ENCODE peak calls at places on chromosome 13, in four cellular contexts. One of them, this sample, is unnamed. For H3K9me3, the result is how much of the 10 kb centered on the place peaks cover.

GRCh38 chr13:94660695-94661324 is 51.5 kb downstream of the SOX21 start:
- DNase-seq in GM23248: peak
- DNase-seq in esophagus muscularis mucosa: no peak
- DNase-seq in NT2/D1: no peak
- DNase-seq in this sample: no peak

GRCh38 chr13:39302855-39303254 is 264.6 kb downstream of the NHLRC3 start:
- DNase-seq in GM23248: no peak
- DNase-seq in esophagus muscularis mucosa: no peak
- DNase-seq in NT2/D1: no peak
- DNase-seq in this sample: no peak

GRCh38 chr13:42064259-42064658 is 15.8 kb downstream of the DGKH start:
- DNase-seq in GM23248: peak
- DNase-seq in NT2/D1: no peak
- DNase-seq in esophagus muscularis mucosa: no peak
- DNase-seq in this sample: no peak

GRCh38 chr13:110913322-110913721 is 1.5 kb downstream of the ANKRD10 start:
- DNase-seq in esophagus muscularis mucosa: no peak
- DNase-seq in GM23248: peak
- DNase-seq in NT2/D1: no peak
- DNase-seq in this sample: peak

GRCh38 chr13:100666124-100666523 is 8.5 kb downstream of the TMTC4 start:
- DNase-seq in esophagus muscularis mucosa: no peak
- DNase-seq in NT2/D1: no peak
- DNase-seq in GM23248: no peak
- DNase-seq in this sample: no peak

GRCh38 chr13:50989476-50989875 is 79.9 kb downstream of the RNASEH2B start:
- DNase-seq in esophagus muscularis mucosa: no peak
- DNase-seq in NT2/D1: peak
- DNase-seq in GM23248: no peak
- DNase-seq in this sample: no peak

GRCh38 chr13:77509221-77509620 is 26.3 kb upstream of the SCEL start:
- DNase-seq in NT2/D1: no peak
- DNase-seq in esophagus muscularis mucosa: no peak
- DNase-seq in GM23248: peak
- DNase-seq in this sample: no peak

GRCh38 chr13:50149932-50150331 is 134.7 kb downstream of the KCNRG start:
- DNase-seq in NT2/D1: no peak
- DNase-seq in esophagus muscularis mucosa: no peak
- DNase-seq in GM23248: no peak
- DNase-seq in this sample: peak

GRCh38 chr13:32976046-32976781 is 40.0 kb upstream of the KL start:
- DNase-seq in NT2/D1: no peak
- DNase-seq in esophagus muscularis mucosa: peak
- DNase-seq in GM23248: no peak
- DNase-seq in this sample: no peak

GRCh38 chr13:73250061-73250460 is 191.3 kb downstream of the KLF5 start:
- DNase-seq in NT2/D1: no peak
- DNase-seq in esophagus muscularis mucosa: no peak
- DNase-seq in GM23248: no peak
- DNase-seq in this sample: no peak

GRCh38 chr13:43269037-43269476 is 245.7 kb downstream of the DNAJC15 start:
- DNase-seq in NT2/D1: no peak
- DNase-seq in esophagus muscularis mucosa: peak
- DNase-seq in GM23248: peak
- DNase-seq in this sample: peak

GRCh38 chr13:110231348-110232047 is 75.5 kb downstream of the COL4A1 start:
- DNase-seq in esophagus muscularis mucosa: peak
- DNase-seq in NT2/D1: no peak
- DNase-seq in GM23248: no peak
- DNase-seq in this sample: no peak

GRCh38 chr13:51795419-51795818 is 8.5 kb downstream of the DHRS12 start:
- DNase-seq in NT2/D1: no peak
- DNase-seq in esophagus muscularis mucosa: no peak
- DNase-seq in GM23248: no peak
- DNase-seq in this sample: no peak

GRCh38 chr13:60158321-60158801 is 5.4 kb downstream of the DIAPH3 start:
- DNase-seq in GM23248: no peak
- DNase-seq in esophagus muscularis mucosa: no peak
- DNase-seq in NT2/D1: no peak
- DNase-seq in this sample: no peak

GRCh38 chr13:24290280-24290932 is 19.0 kb upstream of the C1QTNF9 start:
- DNase-seq in GM23248: no peak
- DNase-seq in NT2/D1: no peak
- DNase-seq in esophagus muscularis mucosa: no peak
- DNase-seq in this sample: peak

GRCh38 chr13:88042489-88042888 is 371.3 kb downstream of the SLITRK5 start:
- DNase-seq in esophagus muscularis mucosa: no peak
- DNase-seq in NT2/D1: no peak
- DNase-seq in GM23248: no peak
- DNase-seq in this sample: no peak

GRCh38 chr13:109465151-109465550 is 321.2 kb downstream of the IRS2 start:
- DNase-seq in esophagus muscularis mucosa: no peak
- DNase-seq in GM23248: peak
- DNase-seq in NT2/D1: no peak
- DNase-seq in this sample: no peak

GRCh38 chr13:29937836-29938235 is 87.4 kb upstream of the UBL3 start:
- DNase-seq in GM23248: peak
- DNase-seq in esophagus muscularis mucosa: no peak
- DNase-seq in NT2/D1: no peak
- DNase-seq in this sample: no peak

DNA sequence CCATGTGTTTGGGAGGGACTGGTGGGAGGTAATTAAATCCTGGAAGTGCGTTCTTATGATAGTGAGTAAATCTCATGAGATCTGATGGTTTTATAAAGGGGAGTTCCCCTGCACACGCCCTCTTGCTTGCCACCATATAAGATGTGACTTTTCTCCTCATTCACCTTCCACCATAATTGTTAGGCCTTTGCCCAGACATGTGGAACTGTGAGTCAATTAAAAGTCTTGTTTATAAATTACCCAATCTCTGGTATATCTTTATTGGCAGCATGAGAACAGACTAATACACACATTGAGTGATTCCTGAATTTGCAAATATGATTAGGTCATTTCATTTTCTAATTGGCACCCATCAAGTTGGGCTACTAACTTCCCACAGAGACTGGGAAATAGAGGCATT is 977.2 kb downstream of the SLITRK1 start:
- DNase-seq in esophagus muscularis mucosa: no peak
- DNase-seq in NT2/D1: no peak
- DNase-seq in GM23248: no peak
- DNase-seq in this sample: no peak
- H3K9me3 ChIP-seq in esophagus muscularis mucosa: under half
- H3K9me3 ChIP-seq in NT2/D1: under half
- H3K9me3 ChIP-seq in GM23248: under half
- H3K9me3 ChIP-seq in this sample: under half

DNA sequence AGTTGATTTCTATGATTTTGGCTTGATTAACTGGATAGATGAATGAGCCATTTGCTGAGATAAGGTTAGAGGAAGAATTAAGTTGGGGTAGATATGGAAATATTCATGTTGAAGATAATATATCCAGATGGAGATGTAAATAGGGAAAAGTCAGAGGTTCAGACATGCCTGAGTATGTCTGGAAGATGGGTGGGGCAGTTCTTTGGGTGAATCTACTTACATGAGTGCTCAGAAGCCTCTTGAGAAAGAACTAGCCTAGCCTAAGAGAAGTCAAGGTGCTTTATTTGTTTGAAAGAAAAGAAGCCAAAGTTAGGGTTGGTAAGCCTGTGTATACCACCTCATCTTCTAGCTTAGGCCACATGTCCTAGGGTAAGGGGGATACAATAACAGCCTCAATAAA is 133.6 kb downstream of the NDFIP2 start:
- DNase-seq in esophagus muscularis mucosa: no peak
- DNase-seq in NT2/D1: no peak
- DNase-seq in GM23248: no peak
- DNase-seq in this sample: no peak
- H3K9me3 ChIP-seq in esophagus muscularis mucosa: under half
- H3K9me3 ChIP-seq in NT2/D1: under half
- H3K9me3 ChIP-seq in GM23248: under half
- H3K9me3 ChIP-seq in this sample: under half

DNA sequence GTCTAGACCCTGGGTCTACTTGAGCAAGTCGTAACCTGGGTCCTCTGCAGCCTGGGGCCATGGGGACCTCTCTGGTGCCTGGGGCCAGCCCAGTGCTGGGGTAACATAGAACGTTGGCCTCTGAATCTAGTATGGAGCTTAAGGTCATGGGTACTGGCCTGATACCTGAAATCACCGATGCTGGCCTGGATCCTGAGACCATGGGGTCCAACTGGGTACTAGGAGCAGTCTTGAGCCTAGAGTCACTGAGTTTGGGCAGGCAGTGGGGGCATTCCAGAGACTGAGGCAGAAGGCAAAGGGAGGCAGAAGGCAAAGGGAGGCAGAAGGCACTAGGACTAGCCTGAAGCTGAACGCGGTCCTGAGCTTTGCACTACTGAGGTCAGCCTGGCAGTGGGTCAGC is 1121.1 kb upstream of the PRR20A start:
- DNase-seq in esophagus muscularis mucosa: no peak
- DNase-seq in NT2/D1: no peak
- DNase-seq in GM23248: no peak
- DNase-seq in this sample: no peak
- H3K9me3 ChIP-seq in esophagus muscularis mucosa: under half
- H3K9me3 ChIP-seq in NT2/D1: under half
- H3K9me3 ChIP-seq in GM23248: under half
- H3K9me3 ChIP-seq in this sample: under half

GRCh38 chr13:40304391-40304790 is 362.1 kb downstream of the FOXO1 start:
- DNase-seq in esophagus muscularis mucosa: no peak
- DNase-seq in GM23248: no peak
- DNase-seq in NT2/D1: no peak
- DNase-seq in this sample: no peak
- H3K9me3 ChIP-seq in esophagus muscularis mucosa: under half
- H3K9me3 ChIP-seq in GM23248: under half
- H3K9me3 ChIP-seq in NT2/D1: under half
- H3K9me3 ChIP-seq in this sample: under half

GRCh38 chr13:22936228-22936627 is 244.6 kb upstream of the SGCG start:
- DNase-seq in GM23248: no peak
- DNase-seq in NT2/D1: no peak
- DNase-seq in esophagus muscularis mucosa: no peak
- DNase-seq in this sample: no peak
- H3K9me3 ChIP-seq in GM23248: under half
- H3K9me3 ChIP-seq in NT2/D1: under half
- H3K9me3 ChIP-seq in esophagus muscularis mucosa: under half
- H3K9me3 ChIP-seq in this sample: under half

GRCh38 chr13:19069684-19070397 is 111.8 kb downstream of the TUBA3C start:
- DNase-seq in NT2/D1: no peak
- DNase-seq in esophagus muscularis mucosa: peak
- DNase-seq in GM23248: no peak
- DNase-seq in this sample: no peak

GRCh38 chr13:19070398-19070735 is 111.3 kb downstream of the TUBA3C start:
- DNase-seq in GM23248: no peak
- DNase-seq in NT2/D1: no peak
- DNase-seq in esophagus muscularis mucosa: no peak
- DNase-seq in this sample: no peak

GRCh38 chr13:19072543-19072942 is 109.1 kb downstream of the TUBA3C start:
- DNase-seq in GM23248: no peak
- DNase-seq in NT2/D1: no peak
- DNase-seq in esophagus muscularis mucosa: no peak
- DNase-seq in this sample: no peak

GRCh38 chr13:19071161-19071936 is 110.3 kb downstream of the TUBA3C start:
- DNase-seq in GM23248: no peak
- DNase-seq in esophagus muscularis mucosa: no peak
- DNase-seq in NT2/D1: no peak
- DNase-seq in this sample: no peak

DNA sequence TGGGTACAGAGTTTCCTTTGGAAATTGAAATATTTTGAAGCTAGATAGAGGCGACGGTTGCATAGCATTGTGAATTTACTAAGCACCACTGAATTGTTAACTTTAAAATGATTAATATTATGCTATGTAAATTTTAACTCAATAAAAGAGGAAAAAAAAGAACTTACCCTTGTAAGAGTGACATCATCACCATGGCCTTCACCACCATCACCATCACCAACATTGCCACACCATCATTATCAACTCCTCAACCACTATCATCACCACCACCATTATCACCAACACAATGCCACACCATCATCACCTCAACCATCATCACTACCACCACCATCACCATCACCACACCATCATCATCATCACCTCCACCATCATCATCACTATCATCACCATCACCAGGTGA is 113.9 kb downstream of the TUBA3C start:
- DNase-seq in NT2/D1: no peak
- DNase-seq in esophagus muscularis mucosa: no peak
- DNase-seq in GM23248: no peak
- DNase-seq in this sample: no peak
- H3K9me3 ChIP-seq in NT2/D1: under half
- H3K9me3 ChIP-seq in esophagus muscularis mucosa: under half
- H3K9me3 ChIP-seq in GM23248: under half
- H3K9me3 ChIP-seq in this sample: half or more

DNA sequence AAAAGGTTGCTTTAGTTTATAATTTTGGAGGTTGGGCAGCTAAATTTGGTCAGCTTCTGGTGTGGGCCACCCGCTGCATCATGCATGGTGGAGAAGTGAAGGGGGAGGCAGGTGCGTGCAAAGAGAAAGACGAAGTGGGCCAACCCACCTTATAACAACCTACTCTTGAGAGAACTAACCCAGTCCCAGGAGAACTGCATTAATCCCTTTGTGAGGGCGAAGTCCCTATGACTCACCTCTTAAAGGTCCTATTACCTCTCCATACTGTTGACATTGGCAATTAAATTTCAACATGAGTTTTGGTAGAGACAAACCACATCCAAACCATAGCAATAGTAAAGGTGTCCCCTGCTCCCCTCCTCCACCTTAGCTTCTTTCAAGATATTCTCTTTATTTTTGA is 7.7 kb upstream of the FGF9 start:
- DNase-seq in GM23248: no peak
- DNase-seq in NT2/D1: no peak
- DNase-seq in esophagus muscularis mucosa: no peak
- DNase-seq in this sample: no peak
- H3K9me3 ChIP-seq in GM23248: under half
- H3K9me3 ChIP-seq in NT2/D1: under half
- H3K9me3 ChIP-seq in esophagus muscularis mucosa: under half
- H3K9me3 ChIP-seq in this sample: under half

DNA sequence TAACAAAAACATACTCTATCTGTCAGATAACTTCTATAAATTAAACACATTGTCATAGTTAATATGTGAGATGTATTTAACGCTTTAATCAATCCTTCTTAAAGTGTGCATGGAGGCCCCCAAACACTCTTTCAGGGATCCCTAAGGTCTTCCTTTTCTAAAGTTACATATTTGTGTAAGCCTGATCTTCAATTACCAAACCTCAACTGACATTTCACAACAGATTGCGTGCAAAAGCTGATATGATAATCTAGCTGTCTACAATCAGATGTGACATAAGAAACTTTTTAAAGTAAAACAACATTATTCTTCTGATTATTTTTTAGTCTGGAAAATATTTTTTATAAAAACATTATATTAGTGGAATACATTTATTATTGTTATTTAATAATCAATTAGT is 1850.4 kb downstream of the OLFM4 start:
- DNase-seq in esophagus muscularis mucosa: no peak
- DNase-seq in GM23248: no peak
- DNase-seq in NT2/D1: no peak
- DNase-seq in this sample: no peak
- H3K9me3 ChIP-seq in esophagus muscularis mucosa: under half
- H3K9me3 ChIP-seq in GM23248: under half
- H3K9me3 ChIP-seq in NT2/D1: under half
- H3K9me3 ChIP-seq in this sample: under half

This sample was measured in stomach.